ENCODE peak calls at places on chromosomes 5 and 9, in eight cellular contexts. T is NCI-H1092; L is colonic mucosa; C is HTR-8/SVneo; E is CD4-positive, alpha-beta T cell; H is amygdala; P is left ventricle myocardium inferior; G is stimulated activated naive CD4-positive, alpha-beta T cell. J is an unnamed sample.

GRCh38 chr5:6905423-6905822 is 192.2 kb downstream of the TENT4A start:
- DNase-seq in G (no peak), L (no peak), P (peak; percentile 33), E (no peak), T (no peak), H (no peak), C (no peak), J (no peak)

GRCh38 chr5:10276691-10277090 is 26.6 kb downstream of the CCT5 start:
- DNase-seq in T (no peak), E (no peak), G (no peak), P (no peak), C (no peak), L (no peak), H (no peak), J (no peak)

GRCh38 chr5:80128129-80128528 is 93.0 kb downstream of the THBS4 start:
- DNase-seq in H (no peak), C (peak; percentile 71), T (no peak), L (no peak), P (no peak), E (no peak), G (no peak), J (no peak)

GRCh38 chr5:170149206-170149515 is 43.5 kb downstream of the FOXI1 start:
- DNase-seq in P (no peak), T (no peak), C (no peak), L (peak; percentile 6), G (no peak), H (no peak), E (no peak), J (no peak)

GRCh38 chr5:80195837-80196400 is 59.9 kb downstream of the SERINC5 start:
- DNase-seq in C (no peak), P (no peak), E (no peak), G (no peak), H (no peak), T (no peak), L (no peak), J (no peak)

GRCh38 chr5:168875839-168876238 is 296.7 kb upstream of the PANK3 start:
- DNase-seq in P (no peak), L (no peak), C (peak; percentile 10), H (no peak), G (no peak), E (no peak), T (no peak), J (no peak)

GRCh38 chr5:88551724-88552345 is 283.2 kb upstream of the TMEM161B start:
- DNase-seq in C (no peak), L (no peak), G (no peak), P (no peak), E (no peak), H (peak; percentile 22), T (no peak), J (no peak)

GRCh38 chr5:174489920-174490597 is 234.3 kb upstream of the MSX2 start:
- DNase-seq in H (no peak), E (no peak), T (no peak), L (no peak), P (no peak), C (no peak), G (no peak), J (no peak)

GRCh38 chr5:82396871-82397514 is 118.8 kb upstream of the RPS23 start:
- DNase-seq in G (no peak), L (peak; percentile 29), H (peak; percentile 4), P (peak; percentile 72), C (peak; percentile 65), T (no peak), E (no peak), J (no peak)

GRCh38 chr5:74035521-74035937 is 409.5 kb downstream of the ARHGEF28 start:
- DNase-seq in C (peak; percentile 35), E (no peak), L (peak; percentile 25), T (peak; percentile 30), H (no peak), P (no peak), G (no peak), J (no peak)

GRCh38 chr5:7225826-7226225 is 170.1 kb upstream of the ADCY2 start:
- DNase-seq in E (no peak), T (no peak), G (no peak), P (no peak), C (no peak), H (no peak), L (no peak), J (no peak)

GRCh38 chr9:97954550-97954989 is 16.6 kb upstream of the HEMGN start:
- DNase-seq in P (no peak), E (peak; percentile 43), L (peak; percentile 37), G (peak; percentile 8), H (no peak), T (peak; percentile 45), C (peak; percentile 33), J (peak; percentile 77)

GRCh38 chr5:56414056-56414455 is 180.9 kb upstream of the ANKRD55 start:
- DNase-seq in L (no peak), P (no peak), H (no peak), C (no peak), G (no peak), E (no peak), T (no peak), J (no peak)

GRCh38 chr5:137376127-137376526 is 123.0 kb downstream of the SPOCK1 start:
- DNase-seq in G (no peak), E (no peak), C (no peak), L (no peak), P (peak; percentile 57), H (no peak), T (peak; percentile 89), J (no peak)

GRCh38 chr9:68711281-68711680 is 6.2 kb downstream of the PIP5K1B start:
- DNase-seq in C (no peak), L (no peak), T (no peak), H (no peak), G (no peak), E (no peak), P (no peak), J (no peak)

GRCh38 chr9:128383791-128384190 is 12.6 kb downstream of the URM1 start:
- DNase-seq in P (no peak), C (no peak), G (no peak), T (no peak), L (no peak), E (no peak), H (peak; percentile 65), J (no peak)

GRCh38 chr9:113568481-113569321 is 105.2 kb downstream of the RGS3 start:
- DNase-seq in P (no peak), L (no peak), C (no peak), E (no peak), T (peak; percentile 76), H (no peak), G (no peak), J (no peak)

GRCh38 chr5:125699860-125700259 is 723.3 kb upstream of the GRAMD2B start:
- DNase-seq in L (no peak), E (no peak), T (no peak), G (no peak), P (no peak), C (no peak), H (no peak), J (no peak)

GRCh38 chr5:155103164-155103563 is 89.6 kb downstream of the KIF4B start:
- DNase-seq in L (no peak), E (no peak), G (no peak), P (no peak), H (no peak), C (no peak), T (no peak), J (no peak)

GRCh38 chr9:104872959-104873850 is 54.8 kb downstream of the ABCA1 start:
- DNase-seq in E (no peak), T (no peak), H (no peak), G (no peak), P (peak; percentile 26), L (peak; percentile 32), C (peak; percentile 77), J (no peak)

GRCh38 chr9:115278241-115279035 is 160.5 kb upstream of the TNC start:
- DNase-seq in T (no peak), C (no peak), P (no peak), G (no peak), E (no peak), H (no peak), L (no peak), J (no peak)

GRCh38 chr5:52657231-52657645 is 130.5 kb upstream of the ITGA1 start:
- DNase-seq in C (peak; percentile 44), P (no peak), G (no peak), T (peak; percentile 14), H (no peak), E (no peak), L (no peak), J (peak; percentile 29)

GRCh38 chr9:137162505-137163100 is 7.2 kb downstream of the LRRC26 start:
- DNase-seq in C (no peak), L (peak; percentile 63), P (no peak), H (no peak), G (no peak), T (no peak), E (no peak), J (no peak)

GRCh38 chr5:87400305-87400899 is 12.3 kb downstream of the CCNH start:
- DNase-seq in P (no peak), G (no peak), H (no peak), T (no peak), L (no peak), C (peak; percentile 44), E (no peak), J (peak; percentile 58)

GRCh38 chr9:14198544-14199510 is 115.1 kb downstream of the NFIB start:
- DNase-seq in T (no peak), L (peak; percentile 63), E (no peak), C (no peak), H (peak; percentile 25), P (peak; percentile 71), G (no peak), J (no peak)

GRCh38 chr9:114756920-114757319 is 48.9 kb downstream of the TNFSF15 start:
- DNase-seq in L (no peak), G (no peak), H (no peak), P (no peak), T (no peak), E (no peak), C (no peak), J (no peak)

GRCh38 chr9:134517069-134517680 is 124.4 kb upstream of the COL5A1 start:
- DNase-seq in C (no peak), L (no peak), T (no peak), E (no peak), H (no peak), G (no peak), P (no peak), J (no peak)

GRCh38 chr9:95581900-95582299 is 65.1 kb upstream of the PTCH1 start:
- DNase-seq in C (no peak), T (no peak), L (no peak), H (no peak), G (no peak), P (no peak), E (no peak), J (no peak)

GRCh38 chr9:28212979-28213378 is 639.7 kb upstream of the C9orf72 start:
- DNase-seq in E (no peak), C (peak; percentile 8), T (no peak), P (no peak), H (no peak), G (no peak), L (no peak), J (no peak)

GRCh38 chr9:128068656-128069221 is 707 bp downstream of the SLC25A25 start:
- DNase-seq in E (no peak), G (no peak), H (no peak), L (no peak), T (no peak), P (no peak), C (no peak), J (peak; percentile 32)

GRCh38 chr9:98161851-98162250 is 30.6 kb downstream of the CORO2A start:
- DNase-seq in P (no peak), H (no peak), L (no peak), E (no peak), G (no peak), C (no peak), T (no peak), J (no peak)

GRCh38 chr5:158869092-158869491 is 230.6 kb downstream of the EBF1 start:
- DNase-seq in E (no peak), T (peak; percentile 3), H (no peak), P (no peak), G (no peak), L (no peak), C (no peak), J (no peak)

GRCh38 chr5:132421442-132421841 is 51.9 kb downstream of the SLC22A5 start:
- DNase-seq in T (no peak), P (no peak), C (no peak), H (no peak), G (no peak), E (no peak), L (peak; percentile 19), J (no peak)

GRCh38 chr5:157431544-157432200 is 28.3 kb upstream of the NIPAL4 start:
- DNase-seq in E (no peak), T (no peak), L (peak; percentile 36), H (peak; percentile 11), G (no peak), P (no peak), C (peak; percentile 39), J (peak; percentile 54)

J was measured in CD4-positive, CD25-positive, alpha-beta regulatory T cell.